ENCODE peak calls at places on chromosomes 1 and 21, in eight cellular contexts. F is fibroblast of villous mesenchyme; M is CD8-positive, alpha-beta T cell; W is uterus; B is gastrocnemius medialis; L is cardiac muscle cell; D is fibroblast of pulmonary artery; C is thoracic aorta. R is an unnamed sample.

GRCh38 chr1:38680801-38681510 is 178.6 kb downstream of the RRAGC start:
- DNase-seq in D (peak), W (no peak), C (no peak), B (no peak), M (no peak), F (peak), L (peak), R (peak)

GRCh38 chr1:58717979-58718378 is 18.1 kb upstream of the MYSM1 start:
- DNase-seq in F (no peak), W (no peak), L (no peak), D (no peak), B (no peak), M (peak), C (no peak), R (peak)

GRCh38 chr1:54481201-54481884 is 66.7 kb upstream of the ACOT11 start:
- DNase-seq in W (no peak), F (no peak), D (no peak), M (no peak), B (no peak), C (no peak), L (no peak), R (no peak)

GRCh38 chr1:116951175-116951935 is 41.6 kb downstream of the PTGFRN start:
- DNase-seq in F (peak), M (no peak), B (no peak), W (peak), D (peak), L (peak), C (peak), R (peak)

GRCh38 chr1:193190096-193190744 is 3.8 kb upstream of the B3GALT2 start:
- DNase-seq in C (no peak), W (no peak), M (no peak), F (peak), L (peak), B (no peak), D (peak), R (no peak)

GRCh38 chr1:157137051-157137772 is 983 bp downstream of the ETV3 start:
- DNase-seq in M (no peak), L (peak), D (peak), F (peak), W (no peak), C (no peak), B (no peak), R (no peak)

GRCh38 chr1:64471218-64471719 is 1.3 kb downstream of the CACHD1 start:
- DNase-seq in M (no peak), B (no peak), L (peak), D (peak), C (no peak), W (peak), F (peak), R (peak)

GRCh38 chr1:226548281-226549093 is at the start of gene STUM:
- DNase-seq in D (peak), M (no peak), L (peak), F (peak), W (no peak), B (no peak), C (no peak), R (no peak)

GRCh38 chr1:245074232-245074747 is 80.5 kb upstream of the KIF26B start:
- DNase-seq in M (no peak), F (peak), W (peak), C (no peak), D (no peak), B (no peak), L (no peak), R (no peak)

GRCh38 chr1:2816786-2817185 is 15.3 kb upstream of the TTC34 start:
- DNase-seq in F (no peak), W (no peak), B (no peak), D (no peak), L (no peak), C (no peak), M (no peak), R (no peak)

GRCh38 chr1:33055210-33055991 is 18.7 kb upstream of the AK2 start:
- DNase-seq in C (peak), B (peak), L (peak), F (peak), D (peak), W (peak), M (no peak), R (peak)

GRCh38 chr1:59999746-60000145 is 73.2 kb upstream of the CYP2J2 start:
- DNase-seq in B (no peak), W (no peak), M (no peak), L (no peak), D (no peak), C (no peak), F (no peak), R (no peak)

GRCh38 chr1:2106681-2107405 is 56.6 kb downstream of the PRKCZ start:
- DNase-seq in D (no peak), C (no peak), W (no peak), F (no peak), M (no peak), L (no peak), B (no peak), R (no peak)

GRCh38 chr1:107327446-107327845 is 186.6 kb downstream of the NTNG1 start:
- DNase-seq in L (no peak), F (no peak), M (no peak), B (no peak), D (no peak), W (no peak), C (no peak), R (no peak)

GRCh38 chr1:160407819-160408801 is 7.7 kb downstream of the VANGL2 start:
- DNase-seq in L (peak), B (no peak), W (no peak), F (no peak), M (no peak), D (peak), C (no peak), R (no peak)

GRCh38 chr1:1527092-1527816 is 13.2 kb downstream of the TMEM240 start:
- DNase-seq in W (no peak), B (no peak), C (no peak), D (no peak), F (no peak), L (no peak), M (no peak), R (no peak)

GRCh38 chr1:207919523-207920210 is 8.7 kb upstream of the CD34 start:
- DNase-seq in W (peak), F (no peak), C (no peak), D (peak), B (no peak), L (peak), M (no peak), R (peak)

GRCh38 chr1:200290010-200290685 is 119.7 kb downstream of the ZNF281 start:
- DNase-seq in D (no peak), W (no peak), C (no peak), F (no peak), B (no peak), L (no peak), M (no peak), R (no peak)

GRCh38 chr1:216478238-216478637 is 55.0 kb upstream of the USH2A start:
- DNase-seq in M (no peak), C (no peak), B (no peak), W (no peak), F (no peak), D (no peak), L (no peak), R (no peak)

GRCh38 chr1:153958111-153958960 is at the start of gene CRTC2:
- DNase-seq in M (peak), C (peak), W (peak), B (peak), L (peak), F (peak), D (peak), R (peak)

GRCh38 chr1:227894306-227894721 is 53.4 kb downstream of the WNT9A start:
- DNase-seq in B (no peak), L (no peak), F (no peak), M (peak), W (no peak), C (no peak), D (no peak), R (no peak)

GRCh38 chr1:219732814-219733491 is 120.0 kb upstream of the ZC3H11B start:
- DNase-seq in B (no peak), W (no peak), C (no peak), D (no peak), L (no peak), M (no peak), F (no peak), R (no peak)

GRCh38 chr21:41997657-41998056 is 12.5 kb downstream of the ZBTB21 start:
- DNase-seq in F (no peak), W (no peak), C (no peak), L (no peak), D (no peak), B (no peak), M (no peak), R (peak)

GRCh38 chr1:23798662-23799142 is 1.9 kb downstream of the GALE start:
- DNase-seq in M (no peak), C (no peak), W (no peak), L (no peak), F (no peak), D (no peak), B (no peak), R (no peak)

GRCh38 chr1:20871419-20871818 is 84.3 kb upstream of the HP1BP3 start:
- DNase-seq in B (no peak), F (peak), W (no peak), M (no peak), D (no peak), C (no peak), L (no peak), R (no peak)

GRCh38 chr1:145908653-145909052 is 1.2 kb downstream of the ITGA10 start:
- DNase-seq in F (no peak), W (no peak), L (peak), C (no peak), B (no peak), D (no peak), M (no peak), R (no peak)

GRCh38 chr1:89587728-89588127 is 45.2 kb upstream of the LRRC8C start:
- DNase-seq in L (no peak), W (no peak), B (no peak), C (no peak), F (no peak), M (no peak), D (no peak), R (no peak)

GRCh38 chr1:234823191-234824176 is 213.5 kb upstream of the IRF2BP2 start:
- DNase-seq in F (no peak), C (no peak), D (no peak), M (no peak), W (no peak), B (no peak), L (no peak), R (no peak)

GRCh38 chr21:36747114-36747814 is 48.3 kb downstream of the SIM2 start:
- DNase-seq in M (no peak), F (no peak), L (no peak), C (no peak), D (no peak), W (no peak), B (no peak), R (no peak)

GRCh38 chr1:67572217-67572593 is 112.8 kb upstream of the GADD45A start:
- DNase-seq in F (peak), M (no peak), C (no peak), D (no peak), W (no peak), B (peak), L (no peak), R (no peak)

GRCh38 chr1:43270421-43271095 is 775 bp downstream of the TMEM125 start:
- DNase-seq in D (no peak), B (no peak), F (no peak), W (no peak), C (no peak), L (peak), M (no peak), R (no peak)
- H3K4me3 ChIP-seq in D (no peak), B (no peak), F (no peak), W (no peak), C (no peak), L (peak), M (peak), R (no peak)

DNA sequence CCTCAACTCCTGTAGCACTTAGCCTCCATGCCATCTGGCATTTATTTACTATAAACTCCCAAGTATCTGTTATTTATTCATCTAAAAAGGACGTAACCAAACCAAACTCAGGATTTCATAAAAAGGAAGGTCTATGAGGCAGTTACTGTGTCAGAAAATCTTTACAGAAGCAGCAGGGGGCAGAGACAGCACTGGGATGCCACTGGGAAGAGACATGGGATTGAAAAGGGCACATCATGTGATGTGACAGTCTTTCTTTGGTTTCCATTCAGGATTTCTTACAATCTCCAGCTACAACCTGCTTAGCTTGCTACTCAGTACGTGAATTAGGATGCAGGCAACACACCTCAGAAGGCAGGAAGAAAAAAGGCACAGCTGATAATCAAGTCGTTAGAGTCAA is 31.2 kb downstream of the SPRTN start:
- DNase-seq in W (no peak), F (no peak), B (no peak), L (no peak), D (no peak), C (no peak), M (no peak), R (no peak)
- TF ChIP-seq CTCF in W (no peak), F (peak), B (no peak), L (peak), D (no peak), C (no peak), M (no peak), R (no peak)

DNA sequence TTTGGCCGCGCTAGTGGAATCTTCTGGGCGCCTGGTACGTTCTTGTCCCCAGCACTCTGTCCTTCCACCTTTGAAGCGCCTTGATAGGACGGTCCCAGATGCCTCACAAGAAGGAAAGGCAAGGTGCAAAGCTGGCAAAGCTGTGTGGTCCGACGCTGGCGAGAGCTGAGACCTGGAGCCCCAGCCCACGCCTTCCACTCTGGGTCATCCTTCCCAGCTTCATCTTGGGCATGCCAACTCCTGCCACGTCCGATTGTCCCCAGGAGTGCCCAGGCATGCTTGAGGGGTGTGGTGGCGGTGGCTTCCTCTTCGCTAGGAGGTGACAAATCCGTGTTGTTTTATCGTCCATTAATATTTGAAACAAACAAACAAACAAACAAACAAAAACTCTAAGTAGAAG is 123.9 kb upstream of the DPYD start:
- DNase-seq in W (no peak), B (no peak), C (no peak), L (no peak), F (no peak), D (no peak), M (no peak), R (no peak)
- H3K4me3 ChIP-seq in W (no peak), B (peak), C (peak), L (peak), F (peak), D (peak), M (peak), R (peak)

GRCh38 chr1:70221241-70222077 is at the start of gene SRSF11:
- DNase-seq in B (peak), F (peak), M (peak), W (peak), L (peak), D (peak), C (peak), R (peak)
- TF ChIP-seq CTCF in B (no peak), F (no peak), M (no peak), W (peak), L (no peak), D (no peak), C (no peak), R (peak)

GRCh38 chr1:44785027-44785376 is 3.0 kb downstream of the BEST4 start:
- DNase-seq in M (no peak), B (no peak), F (no peak), C (no peak), L (no peak), W (no peak), D (no peak), R (no peak)

GRCh38 chr1:44786841-44787426 is 1.0 kb downstream of the BEST4 start:
- DNase-seq in F (no peak), B (no peak), C (no peak), L (no peak), D (no peak), M (no peak), W (no peak), R (no peak)

GRCh38 chr1:44784094-44785026 is 3.6 kb downstream of the BEST4 start:
- DNase-seq in W (no peak), M (no peak), F (no peak), L (peak), D (no peak), B (no peak), C (no peak), R (no peak)

GRCh38 chr1:44786138-44786840 is 1.7 kb downstream of the BEST4 start:
- DNase-seq in F (peak), W (peak), L (peak), B (no peak), M (peak), D (peak), C (no peak), R (no peak)

GRCh38 chr1:44785501-44786137 is 2.4 kb downstream of the BEST4 start:
- DNase-seq in C (no peak), B (no peak), L (no peak), F (no peak), W (no peak), D (no peak), M (no peak), R (no peak)
- H3K4me3 ChIP-seq in C (peak), B (peak), L (peak), F (peak), W (peak), D (peak), M (peak), R (peak)

DNA sequence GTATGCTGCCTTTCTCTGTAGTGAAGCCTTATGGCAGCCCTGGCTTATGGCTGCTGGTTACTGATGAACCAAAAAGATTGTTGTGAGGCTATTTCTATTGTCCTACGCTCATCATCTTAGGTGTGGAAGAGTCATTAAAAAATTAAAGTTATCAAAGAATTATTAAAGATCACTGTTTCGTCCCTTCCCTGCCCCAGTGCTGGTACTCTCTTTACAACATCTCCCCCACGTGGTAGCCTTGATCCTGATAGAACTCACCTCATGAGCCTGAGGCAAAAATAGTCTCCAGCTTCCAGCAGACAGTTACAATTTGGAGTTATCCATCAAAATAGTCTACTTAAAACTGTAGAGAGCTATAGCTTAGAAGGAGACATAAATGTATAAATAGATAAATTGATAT is 201.5 kb downstream of the S1PR1 start:
- DNase-seq in B (no peak), W (no peak), L (peak), D (peak), C (no peak), M (no peak), F (peak), R (no peak)
- TF ChIP-seq CTCF in B (no peak), W (no peak), L (peak), D (peak), C (no peak), M (no peak), F (peak), R (peak)

GRCh38 chr1:172177849-172178248 is 242.6 kb upstream of the C1orf105 start:
- DNase-seq in M (no peak), F (no peak), D (no peak), L (no peak), W (no peak), B (no peak), C (no peak), R (no peak)

GRCh38 chr1:172176206-172176605 is 244.3 kb upstream of the C1orf105 start:
- DNase-seq in C (no peak), F (no peak), L (no peak), W (no peak), M (no peak), D (no peak), B (no peak), R (no peak)

GRCh38 chr1:172178846-172179245 is 241.6 kb upstream of the C1orf105 start:
- DNase-seq in M (no peak), C (no peak), L (no peak), W (no peak), B (no peak), F (peak), D (no peak), R (no peak)

GRCh38 chr1:172185206-172185605 is 235.3 kb upstream of the C1orf105 start:
- DNase-seq in W (no peak), B (no peak), D (peak), L (no peak), C (no peak), F (peak), M (no peak), R (no peak)

DNA sequence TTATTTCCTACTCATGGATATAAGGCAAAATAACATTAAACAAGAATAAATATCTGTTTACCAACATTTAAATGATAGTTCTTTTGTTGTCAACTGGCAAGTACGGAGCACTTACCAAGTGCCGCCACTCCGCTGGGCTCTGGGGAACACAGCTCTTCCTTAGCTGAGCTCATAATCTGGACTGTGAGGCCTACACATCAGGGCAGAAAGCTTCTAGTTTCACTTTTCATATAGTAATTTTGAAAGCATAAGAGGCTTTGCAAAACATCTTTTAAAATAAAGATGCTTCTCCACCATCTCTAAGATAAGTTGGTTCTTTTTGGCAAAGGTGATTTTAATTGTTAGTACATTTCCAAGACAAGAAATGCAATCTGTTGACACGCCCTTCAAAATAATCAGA is 239.6 kb upstream of the C1orf105 start:
- DNase-seq in C (no peak), L (peak), M (peak), W (peak), F (peak), B (peak), D (peak), R (no peak)
- H3K4me3 ChIP-seq in C (peak), L (no peak), M (peak), W (peak), F (peak), B (peak), D (peak), R (peak)

GRCh38 chr1:110763149-110763548 is 88.4 kb upstream of the KCNA3 start:
- DNase-seq in W (no peak), F (no peak), C (no peak), M (no peak), L (no peak), D (no peak), B (no peak), R (no peak)

GRCh38 chr1:110765640-110766335 is 91.0 kb upstream of the KCNA3 start:
- DNase-seq in M (peak), D (peak), W (peak), L (peak), F (peak), C (no peak), B (no peak), R (no peak)

GRCh38 chr1:110768595-110768994 is 93.9 kb upstream of the KCNA3 start:
- DNase-seq in W (no peak), C (no peak), F (no peak), D (no peak), B (no peak), M (no peak), L (no peak), R (no peak)

GRCh38 chr1:110770832-110771231 is 96.1 kb upstream of the KCNA3 start:
- DNase-seq in L (no peak), D (no peak), C (no peak), B (no peak), F (no peak), M (no peak), W (no peak), R (no peak)

GRCh38 chr1:110766336-110766647 is 91.6 kb upstream of the KCNA3 start:
- DNase-seq in M (no peak), W (no peak), F (no peak), B (no peak), L (no peak), D (no peak), C (no peak), R (no peak)
- TF ChIP-seq CTCF in M (no peak), W (no peak), F (no peak), B (no peak), L (no peak), D (no peak), C (no peak), R (no peak)

DNA sequence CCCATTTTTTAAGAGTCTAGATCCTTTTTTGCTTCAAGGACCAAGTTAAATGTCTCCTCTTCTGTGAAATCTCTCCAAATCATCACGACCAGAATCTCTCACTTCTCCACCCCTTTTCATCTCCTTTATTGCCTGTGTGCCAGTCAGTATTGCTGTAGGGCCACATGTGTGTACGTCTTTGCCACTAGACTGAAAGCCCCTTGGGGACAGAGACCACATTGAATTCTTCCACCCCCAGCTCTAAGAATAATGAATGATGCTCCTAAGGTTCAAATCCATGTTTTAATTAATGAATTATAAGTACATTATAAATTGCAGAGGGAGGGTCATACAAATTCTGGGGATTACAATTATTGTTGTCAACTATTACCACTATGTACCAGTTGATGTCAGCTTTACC is 343.8 kb downstream of the USP25 start:
- DNase-seq in C (no peak), D (no peak), M (no peak), W (no peak), B (no peak), F (no peak), L (no peak), R (no peak)
- H3K4me3 ChIP-seq in C (no peak), D (no peak), M (no peak), W (peak), B (no peak), F (no peak), L (no peak), R (no peak)